ENCODE peak calls at places on chromosomes 5 and 9, in four cellular contexts. One of them, this sample, is unnamed.
A peak's percentile ranks its signal among the peaks of the same experiment; 100 is the strongest.

GRCh38 chr9:115261656-115262081 is 143.7 kb upstream of the TNC start:
- DNase-seq in lung: no peak
- DNase-seq in cardiac fibroblast: no peak
- DNase-seq in fibroblast of pulmonary artery: no peak
- DNase-seq in this sample: peak; percentile 75

GRCh38 chr5:153748823-153749222 is 258.4 kb downstream of the GRIA1 start:
- DNase-seq in lung: no peak
- DNase-seq in cardiac fibroblast: no peak
- DNase-seq in fibroblast of pulmonary artery: no peak
- DNase-seq in this sample: no peak

GRCh38 chr5:136062563-136063274 is 33.9 kb downstream of the TGFBI start:
- DNase-seq in cardiac fibroblast: peak; percentile 64
- DNase-seq in lung: no peak
- DNase-seq in fibroblast of pulmonary artery: peak; percentile 65
- DNase-seq in this sample: peak; percentile 60

GRCh38 chr5:39015743-39016586 is 58.2 kb downstream of the RICTOR start:
- DNase-seq in cardiac fibroblast: peak; percentile 56
- DNase-seq in lung: no peak
- DNase-seq in fibroblast of pulmonary artery: peak; percentile 56
- DNase-seq in this sample: peak; percentile 91

GRCh38 chr5:24905123-24905522 is 260.3 kb upstream of the CDH10 start:
- DNase-seq in fibroblast of pulmonary artery: peak; percentile 0
- DNase-seq in lung: no peak
- DNase-seq in cardiac fibroblast: no peak
- DNase-seq in this sample: no peak

GRCh38 chr9:124280176-124280691 is 22.5 kb downstream of the NEK6 start:
- DNase-seq in cardiac fibroblast: peak; percentile 99
- DNase-seq in fibroblast of pulmonary artery: peak; percentile 95
- DNase-seq in lung: no peak
- DNase-seq in this sample: peak; percentile 70

GRCh38 chr5:143217065-143217803 is 186.3 kb downstream of the NR3C1 start:
- DNase-seq in cardiac fibroblast: peak; percentile 52
- DNase-seq in fibroblast of pulmonary artery: peak; percentile 74
- DNase-seq in lung: no peak
- DNase-seq in this sample: no peak

GRCh38 chr9:31736581-31737179 is 647.8 kb upstream of the ACO1 start:
- DNase-seq in cardiac fibroblast: no peak
- DNase-seq in lung: no peak
- DNase-seq in fibroblast of pulmonary artery: no peak
- DNase-seq in this sample: no peak

GRCh38 chr5:1131191-1131621 is 19.3 kb upstream of the SLC12A7 start:
- DNase-seq in lung: no peak
- DNase-seq in fibroblast of pulmonary artery: no peak
- DNase-seq in cardiac fibroblast: no peak
- DNase-seq in this sample: no peak

GRCh38 chr5:88142801-88143692 is 125.6 kb downstream of the TMEM161B start:
- DNase-seq in cardiac fibroblast: no peak
- DNase-seq in fibroblast of pulmonary artery: peak; percentile 11
- DNase-seq in lung: no peak
- DNase-seq in this sample: peak; percentile 23

GRCh38 chr9:112112941-112113399 is 62.1 kb downstream of the SUSD1 start:
- DNase-seq in fibroblast of pulmonary artery: peak; percentile 35
- DNase-seq in lung: peak; percentile 29
- DNase-seq in cardiac fibroblast: peak; percentile 10
- DNase-seq in this sample: no peak

DNA sequence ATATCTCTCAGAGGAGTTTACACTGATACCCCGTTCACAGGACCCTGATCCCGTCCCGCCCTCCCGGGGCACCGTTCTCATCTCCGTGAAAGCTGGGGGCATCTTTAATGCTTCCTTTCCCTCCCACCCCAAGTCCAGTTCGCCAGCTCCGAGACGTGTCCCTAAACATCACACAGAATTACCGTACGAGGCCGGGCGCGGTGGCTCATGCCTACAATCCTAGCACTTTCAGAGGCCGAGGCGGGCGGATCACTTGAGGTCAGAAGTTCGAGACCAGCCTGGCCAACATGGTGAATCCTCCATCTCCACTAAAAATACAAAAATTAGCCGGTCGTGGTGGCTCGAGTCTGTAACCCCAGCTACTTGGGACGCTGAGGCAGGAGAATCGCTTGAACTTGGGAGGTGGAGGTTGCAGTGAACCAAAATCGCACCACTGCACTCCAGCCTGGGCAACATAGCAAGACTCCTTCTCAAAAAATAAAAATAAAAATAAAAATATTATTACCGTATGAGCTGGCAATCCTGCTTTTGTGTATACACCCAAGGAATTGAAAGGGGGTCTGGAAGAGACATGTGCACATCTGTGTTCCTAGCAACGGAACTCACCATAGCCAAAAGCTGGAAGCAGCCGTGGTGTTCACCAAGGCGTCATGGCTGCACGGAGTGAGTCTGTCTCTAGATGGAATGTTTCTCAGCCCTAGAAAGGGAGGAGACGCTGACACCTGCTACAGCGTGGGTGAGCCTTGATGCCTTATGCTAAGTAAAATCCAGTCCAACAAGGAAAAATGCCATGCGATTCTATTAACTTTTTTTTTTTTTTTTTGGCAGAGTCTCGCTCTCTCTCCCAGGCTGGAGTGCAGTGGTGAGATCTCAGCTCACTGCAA is 1.2 kb upstream of the ABO start:
- DNase-seq in cardiac fibroblast: no peak
- DNase-seq in fibroblast of pulmonary artery: no peak
- DNase-seq in lung: no peak
- DNase-seq in this sample: no peak
- H3K4me3 ChIP-seq in cardiac fibroblast: no peak overlapping the region
- H3K4me3 ChIP-seq in fibroblast of pulmonary artery: no peak overlapping the region
- H3K4me3 ChIP-seq in lung: peak overlapping the region; percentile 41
- H3K4me3 ChIP-seq in this sample: no peak overlapping the region

GRCh38 chr9:120879421-120879820 is 2.4 kb upstream of the PHF19 start:
- DNase-seq in fibroblast of pulmonary artery: no peak
- DNase-seq in cardiac fibroblast: no peak
- DNase-seq in lung: no peak
- DNase-seq in this sample: no peak
- H3K4me3 ChIP-seq in fibroblast of pulmonary artery: no peak overlapping the region
- H3K4me3 ChIP-seq in cardiac fibroblast: no peak overlapping the region
- H3K4me3 ChIP-seq in lung: no peak overlapping the region
- H3K4me3 ChIP-seq in this sample: no peak overlapping the region

GRCh38 chr5:100758306-100758705 is 144.8 kb downstream of the ST8SIA4 start:
- DNase-seq in cardiac fibroblast: no peak
- DNase-seq in fibroblast of pulmonary artery: no peak
- DNase-seq in lung: no peak
- DNase-seq in this sample: no peak
- H3K4me3 ChIP-seq in cardiac fibroblast: no peak overlapping the region
- H3K4me3 ChIP-seq in fibroblast of pulmonary artery: no peak overlapping the region
- H3K4me3 ChIP-seq in lung: no peak overlapping the region
- H3K4me3 ChIP-seq in this sample: no peak overlapping the region

DNA sequence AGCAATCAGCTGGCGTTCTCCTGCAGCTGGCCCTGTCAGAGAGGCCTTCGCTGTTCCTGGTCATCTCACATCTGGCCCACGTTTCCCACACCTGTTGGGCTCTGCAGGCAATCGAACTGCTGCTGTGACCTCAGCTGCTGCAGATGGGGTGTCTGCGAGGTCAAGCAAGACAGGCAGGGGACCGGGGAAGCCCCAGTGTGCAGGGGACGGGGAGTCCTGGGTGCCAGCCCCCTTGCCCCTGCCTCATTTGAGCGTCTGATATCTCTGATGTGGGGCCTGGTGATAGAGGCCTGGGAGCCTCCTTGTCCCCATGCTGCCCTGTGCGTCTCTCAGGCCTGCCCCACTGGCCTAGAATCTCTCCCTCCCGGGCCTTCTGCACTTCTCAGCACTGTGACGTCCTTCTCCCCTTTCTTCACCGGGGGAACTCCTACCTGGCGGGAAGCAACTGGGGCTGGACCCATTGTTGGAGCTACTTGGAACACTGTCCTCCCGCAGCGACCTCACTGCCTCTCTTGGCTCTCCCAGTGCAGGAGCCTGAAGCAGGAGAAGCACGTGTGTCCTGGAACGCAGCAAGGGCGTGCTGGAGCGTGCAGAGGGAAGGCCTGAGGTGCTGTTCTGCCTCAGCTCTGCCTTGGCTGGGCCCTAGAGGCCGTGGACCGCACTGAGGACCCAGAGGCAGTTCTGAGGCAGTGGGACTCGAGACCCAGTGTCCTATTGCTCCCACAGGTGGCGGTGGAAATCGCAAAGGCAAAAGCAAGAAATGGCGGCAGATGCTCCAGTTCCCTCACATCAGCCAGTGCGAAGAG is 3.9 kb downstream of the GRK6 start:
- DNase-seq in cardiac fibroblast: no peak
- DNase-seq in fibroblast of pulmonary artery: no peak
- DNase-seq in lung: no peak
- DNase-seq in this sample: no peak
- H3K4me3 ChIP-seq in cardiac fibroblast: no peak overlapping the region
- H3K4me3 ChIP-seq in fibroblast of pulmonary artery: no peak overlapping the region
- H3K4me3 ChIP-seq in lung: no peak overlapping the region
- H3K4me3 ChIP-seq in this sample: no peak overlapping the region